ENCODE peak calls at places on chromosome 1, in seven cellular contexts. One of them, this sample, is unnamed.

GRCh38 chr1:203422116-203422515 is 53.5 kb upstream of the PRELP start:
- DNase-seq in body of pancreas: no peak
- DNase-seq in GM23338: no peak
- DNase-seq in activated B cell treated with CpG ODN at 0.5 μM for 24 hours: no peak
- DNase-seq in suprapubic skin: no peak
- DNase-seq in GM12865: no peak
- DNase-seq in choroid plexus epithelial cell: no peak
- DNase-seq in this sample: no peak

GRCh38 chr1:39416609-39417008 is 74.8 kb upstream of the BMP8A start:
- DNase-seq in choroid plexus epithelial cell: no peak
- DNase-seq in GM23338: no peak
- DNase-seq in suprapubic skin: no peak
- DNase-seq in activated B cell treated with CpG ODN at 0.5 μM for 24 hours: no peak
- DNase-seq in body of pancreas: no peak
- DNase-seq in GM12865: no peak
- DNase-seq in this sample: no peak

GRCh38 chr1:215507119-215507518 is 60.0 kb upstream of the KCTD3 start:
- DNase-seq in body of pancreas: no peak
- DNase-seq in choroid plexus epithelial cell: peak
- DNase-seq in suprapubic skin: no peak
- DNase-seq in activated B cell treated with CpG ODN at 0.5 μM for 24 hours: no peak
- DNase-seq in GM12865: no peak
- DNase-seq in GM23338: no peak
- DNase-seq in this sample: no peak

GRCh38 chr1:88976235-88976634 is 16.2 kb downstream of the KYAT3 start:
- DNase-seq in activated B cell treated with CpG ODN at 0.5 μM for 24 hours: no peak
- DNase-seq in suprapubic skin: no peak
- DNase-seq in GM23338: no peak
- DNase-seq in body of pancreas: no peak
- DNase-seq in choroid plexus epithelial cell: no peak
- DNase-seq in GM12865: no peak
- DNase-seq in this sample: no peak

GRCh38 chr1:64041366-64042131 is 161.9 kb upstream of the UBE2U start:
- DNase-seq in choroid plexus epithelial cell: no peak
- DNase-seq in GM12865: no peak
- DNase-seq in GM23338: no peak
- DNase-seq in suprapubic skin: no peak
- DNase-seq in activated B cell treated with CpG ODN at 0.5 μM for 24 hours: no peak
- DNase-seq in body of pancreas: no peak
- DNase-seq in this sample: no peak

GRCh38 chr1:29569971-29570634 is 333.8 kb downstream of the PTPRU start:
- DNase-seq in choroid plexus epithelial cell: peak
- DNase-seq in GM12865: no peak
- DNase-seq in suprapubic skin: no peak
- DNase-seq in activated B cell treated with CpG ODN at 0.5 μM for 24 hours: no peak
- DNase-seq in body of pancreas: no peak
- DNase-seq in GM23338: no peak
- DNase-seq in this sample: no peak

GRCh38 chr1:228884615-228885566 is 149.6 kb downstream of the RHOU start:
- DNase-seq in GM12865: no peak
- DNase-seq in body of pancreas: no peak
- DNase-seq in suprapubic skin: no peak
- DNase-seq in GM23338: no peak
- DNase-seq in activated B cell treated with CpG ODN at 0.5 μM for 24 hours: no peak
- DNase-seq in choroid plexus epithelial cell: peak
- DNase-seq in this sample: no peak

GRCh38 chr1:119079881-119080280 is 60.6 kb downstream of the WARS2 start:
- DNase-seq in choroid plexus epithelial cell: no peak
- DNase-seq in GM12865: no peak
- DNase-seq in activated B cell treated with CpG ODN at 0.5 μM for 24 hours: no peak
- DNase-seq in suprapubic skin: no peak
- DNase-seq in GM23338: no peak
- DNase-seq in body of pancreas: no peak
- DNase-seq in this sample: no peak

GRCh38 chr1:34470406-34470805 is 284.4 kb upstream of the GJB5 start:
- DNase-seq in body of pancreas: no peak
- DNase-seq in GM23338: no peak
- DNase-seq in suprapubic skin: no peak
- DNase-seq in GM12865: no peak
- DNase-seq in choroid plexus epithelial cell: no peak
- DNase-seq in activated B cell treated with CpG ODN at 0.5 μM for 24 hours: no peak
- DNase-seq in this sample: no peak

GRCh38 chr1:17540255-17541001 is 930 bp downstream of the ARHGEF10L start:
- DNase-seq in GM23338: peak
- DNase-seq in GM12865: no peak
- DNase-seq in suprapubic skin: peak
- DNase-seq in activated B cell treated with CpG ODN at 0.5 μM for 24 hours: no peak
- DNase-seq in body of pancreas: no peak
- DNase-seq in choroid plexus epithelial cell: no peak
- DNase-seq in this sample: peak

GRCh38 chr1:39360726-39361125 is 130.7 kb upstream of the BMP8A start:
- DNase-seq in suprapubic skin: no peak
- DNase-seq in GM12865: no peak
- DNase-seq in body of pancreas: no peak
- DNase-seq in activated B cell treated with CpG ODN at 0.5 μM for 24 hours: no peak
- DNase-seq in GM23338: no peak
- DNase-seq in choroid plexus epithelial cell: peak
- DNase-seq in this sample: no peak

GRCh38 chr1:27366411-27367159 is at the start of gene MAP3K6:
- DNase-seq in activated B cell treated with CpG ODN at 0.5 μM for 24 hours: no peak
- DNase-seq in choroid plexus epithelial cell: peak
- DNase-seq in body of pancreas: peak
- DNase-seq in GM12865: peak
- DNase-seq in GM23338: peak
- DNase-seq in suprapubic skin: peak
- DNase-seq in this sample: peak
- TF ChIP-seq CTCF in activated B cell treated with CpG ODN at 0.5 μM for 24 hours: no peak
- TF ChIP-seq CTCF in choroid plexus epithelial cell: peak
- TF ChIP-seq CTCF in body of pancreas: no peak
- TF ChIP-seq CTCF in GM12865: peak
- TF ChIP-seq CTCF in GM23338: peak
- TF ChIP-seq CTCF in suprapubic skin: peak
- TF ChIP-seq CTCF in this sample: peak

DNA sequence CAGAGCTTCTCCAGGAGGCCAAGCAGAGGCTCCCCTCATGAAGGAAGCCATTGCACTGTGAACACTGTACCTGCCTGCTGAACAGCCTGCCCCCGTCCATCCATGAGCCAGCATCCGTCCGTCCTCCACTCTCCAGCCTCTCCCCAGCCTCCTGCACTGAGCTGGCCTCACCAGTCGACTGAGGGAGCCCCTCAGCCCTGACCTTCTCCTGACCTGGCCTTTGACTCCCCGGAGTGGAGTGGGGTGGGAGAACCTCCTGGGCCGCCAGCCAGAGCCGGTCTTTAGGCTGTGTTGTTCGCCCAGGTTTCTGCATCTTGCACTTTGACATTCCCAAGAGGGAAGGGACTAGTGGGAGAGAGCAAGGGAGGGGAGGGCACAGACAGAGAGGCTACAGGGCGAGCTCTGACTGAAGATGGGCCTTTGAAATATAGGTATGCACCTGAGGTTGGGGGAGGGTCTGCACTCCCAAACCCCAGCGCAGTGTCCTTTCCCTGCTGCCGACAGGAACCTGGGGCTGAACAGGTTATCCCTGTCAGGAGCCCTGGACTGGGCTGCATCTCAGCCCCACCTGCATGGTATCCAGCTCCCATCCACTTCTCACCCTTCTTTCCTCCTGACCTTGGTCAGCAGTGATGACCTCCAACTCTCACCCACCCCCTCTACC is 19.1 kb downstream of the CSF1 start:
- DNase-seq in activated B cell treated with CpG ODN at 0.5 μM for 24 hours: no peak
- DNase-seq in suprapubic skin: peak
- DNase-seq in GM23338: no peak
- DNase-seq in body of pancreas: no peak
- DNase-seq in choroid plexus epithelial cell: no peak
- DNase-seq in GM12865: no peak
- DNase-seq in this sample: no peak
- TF ChIP-seq CTCF in activated B cell treated with CpG ODN at 0.5 μM for 24 hours: no peak
- TF ChIP-seq CTCF in suprapubic skin: no peak
- TF ChIP-seq CTCF in GM23338: no peak
- TF ChIP-seq CTCF in body of pancreas: no peak
- TF ChIP-seq CTCF in choroid plexus epithelial cell: no peak
- TF ChIP-seq CTCF in GM12865: no peak
- TF ChIP-seq CTCF in this sample: no peak

GRCh38 chr1:62621907-62622306 is 24.6 kb downstream of the ANGPTL3 start:
- DNase-seq in suprapubic skin: peak
- DNase-seq in choroid plexus epithelial cell: peak
- DNase-seq in GM12865: peak
- DNase-seq in body of pancreas: no peak
- DNase-seq in activated B cell treated with CpG ODN at 0.5 μM for 24 hours: no peak
- DNase-seq in GM23338: no peak
- DNase-seq in this sample: no peak

GRCh38 chr1:62625415-62625814 is 28.1 kb downstream of the ANGPTL3 start:
- DNase-seq in GM23338: no peak
- DNase-seq in GM12865: peak
- DNase-seq in body of pancreas: no peak
- DNase-seq in choroid plexus epithelial cell: no peak
- DNase-seq in activated B cell treated with CpG ODN at 0.5 μM for 24 hours: no peak
- DNase-seq in suprapubic skin: no peak
- DNase-seq in this sample: no peak
- TF ChIP-seq CTCF in GM23338: no peak
- TF ChIP-seq CTCF in GM12865: no peak
- TF ChIP-seq CTCF in body of pancreas: no peak
- TF ChIP-seq CTCF in choroid plexus epithelial cell: no peak
- TF ChIP-seq CTCF in activated B cell treated with CpG ODN at 0.5 μM for 24 hours: no peak
- TF ChIP-seq CTCF in suprapubic skin: no peak
- TF ChIP-seq CTCF in this sample: no peak

GRCh38 chr1:32988665-32989064 is 24.1 kb upstream of the RNF19B start:
- DNase-seq in activated B cell treated with CpG ODN at 0.5 μM for 24 hours: no peak
- DNase-seq in GM12865: no peak
- DNase-seq in body of pancreas: no peak
- DNase-seq in GM23338: no peak
- DNase-seq in suprapubic skin: no peak
- DNase-seq in choroid plexus epithelial cell: peak
- DNase-seq in this sample: no peak

GRCh38 chr1:32991819-32992488 is 27.3 kb upstream of the RNF19B start:
- DNase-seq in choroid plexus epithelial cell: no peak
- DNase-seq in activated B cell treated with CpG ODN at 0.5 μM for 24 hours: no peak
- DNase-seq in suprapubic skin: no peak
- DNase-seq in body of pancreas: no peak
- DNase-seq in GM23338: no peak
- DNase-seq in GM12865: peak
- DNase-seq in this sample: no peak

GRCh38 chr1:32990887-32991286 is 26.3 kb upstream of the RNF19B start:
- DNase-seq in activated B cell treated with CpG ODN at 0.5 μM for 24 hours: no peak
- DNase-seq in body of pancreas: no peak
- DNase-seq in suprapubic skin: no peak
- DNase-seq in GM12865: no peak
- DNase-seq in choroid plexus epithelial cell: no peak
- DNase-seq in GM23338: no peak
- DNase-seq in this sample: no peak

GRCh38 chr1:32991386-32991785 is 26.8 kb upstream of the RNF19B start:
- DNase-seq in activated B cell treated with CpG ODN at 0.5 μM for 24 hours: no peak
- DNase-seq in suprapubic skin: no peak
- DNase-seq in GM23338: no peak
- DNase-seq in choroid plexus epithelial cell: no peak
- DNase-seq in GM12865: no peak
- DNase-seq in body of pancreas: no peak
- DNase-seq in this sample: no peak

GRCh38 chr1:32989160-32989894 is 24.7 kb upstream of the RNF19B start:
- DNase-seq in GM12865: peak
- DNase-seq in choroid plexus epithelial cell: peak
- DNase-seq in suprapubic skin: peak
- DNase-seq in body of pancreas: peak
- DNase-seq in GM23338: no peak
- DNase-seq in activated B cell treated with CpG ODN at 0.5 μM for 24 hours: no peak
- DNase-seq in this sample: no peak
- TF ChIP-seq CTCF in GM12865: no peak
- TF ChIP-seq CTCF in choroid plexus epithelial cell: no peak
- TF ChIP-seq CTCF in suprapubic skin: no peak
- TF ChIP-seq CTCF in body of pancreas: no peak
- TF ChIP-seq CTCF in GM23338: no peak
- TF ChIP-seq CTCF in activated B cell treated with CpG ODN at 0.5 μM for 24 hours: no peak
- TF ChIP-seq CTCF in this sample: no peak

GRCh38 chr1:154863702-154864174 is 6.3 kb downstream of the KCNN3 start:
- DNase-seq in activated B cell treated with CpG ODN at 0.5 μM for 24 hours: no peak
- DNase-seq in GM23338: peak
- DNase-seq in suprapubic skin: no peak
- DNase-seq in choroid plexus epithelial cell: peak
- DNase-seq in body of pancreas: peak
- DNase-seq in GM12865: peak
- DNase-seq in this sample: no peak
- TF ChIP-seq CTCF in activated B cell treated with CpG ODN at 0.5 μM for 24 hours: peak
- TF ChIP-seq CTCF in GM23338: peak
- TF ChIP-seq CTCF in suprapubic skin: peak
- TF ChIP-seq CTCF in choroid plexus epithelial cell: peak
- TF ChIP-seq CTCF in body of pancreas: no peak
- TF ChIP-seq CTCF in GM12865: peak
- TF ChIP-seq CTCF in this sample: peak

GRCh38 chr1:37875833-37876232 is 16.4 kb upstream of the MTF1 start:
- DNase-seq in GM23338: peak
- DNase-seq in body of pancreas: no peak
- DNase-seq in activated B cell treated with CpG ODN at 0.5 μM for 24 hours: no peak
- DNase-seq in choroid plexus epithelial cell: peak
- DNase-seq in GM12865: no peak
- DNase-seq in suprapubic skin: no peak
- DNase-seq in this sample: no peak
- TF ChIP-seq CTCF in GM23338: peak
- TF ChIP-seq CTCF in body of pancreas: no peak
- TF ChIP-seq CTCF in activated B cell treated with CpG ODN at 0.5 μM for 24 hours: no peak
- TF ChIP-seq CTCF in choroid plexus epithelial cell: peak
- TF ChIP-seq CTCF in GM12865: no peak
- TF ChIP-seq CTCF in suprapubic skin: no peak
- TF ChIP-seq CTCF in this sample: no peak